ENCODE peak calls at places on chromosomes 4 and X, in five cellular contexts. Y is fibroblast of lung, I is progenitor cell of endocrine pancreas, E is choroid plexus epithelial cell, D is B cell. Z is an unnamed sample.
A peak's percentile ranks its signal among the peaks of the same experiment; 100 is the strongest.

GRCh38 chrX:13622565-13622964 is 30.4 kb upstream of the TCEANC start:
- DNase-seq in Y (no peak), I (no peak), E (peak; percentile 16), D (no peak), Z (no peak)

GRCh38 chr4:80463509-80463908 is 128.0 kb downstream of the CFAP299 start:
- DNase-seq in Y (no peak), I (no peak), E (no peak), D (no peak), Z (no peak)

GRCh38 chrX:2572740-2573139 is 72.0 kb upstream of the DHRSX start:
- DNase-seq in Y (no peak), I (no peak), E (peak; percentile 80), D (no peak), Z (no peak)

GRCh38 chr4:24722026-24722568 is 73.3 kb upstream of the SOD3 start:
- DNase-seq in Y (no peak), I (no peak), E (no peak), D (no peak), Z (no peak)

GRCh38 chr4:144611850-144612249 is 34.1 kb upstream of the HHIP start:
- DNase-seq in Y (peak; percentile 23), I (no peak), E (peak; percentile 55), D (no peak), Z (no peak)

GRCh38 chrX:136546369-136546768 is 14.4 kb downstream of the VGLL1 start:
- DNase-seq in Y (no peak), I (no peak), E (no peak), D (no peak), Z (no peak)

GRCh38 chrX:17758382-17758781 is 21.1 kb downstream of the SCML1 start:
- DNase-seq in Y (no peak), I (no peak), E (no peak), D (no peak), Z (no peak)

GRCh38 chrX:71958281-71958675 is 47.6 kb downstream of the NHSL2 start:
- DNase-seq in Y (no peak), I (no peak), E (no peak), D (no peak), Z (no peak)

GRCh38 chrX:41084360-41085104 is 713 bp upstream of the USP9X start:
- DNase-seq in Y (peak; percentile 95), I (peak; percentile 96), E (peak; percentile 97), D (peak; percentile 85), Z (peak; percentile 88)

GRCh38 chrX:137424679-137425078 is 141.2 kb upstream of the ZIC3 start:
- DNase-seq in Y (no peak), I (no peak), E (no peak), D (no peak), Z (no peak)

GRCh38 chr4:189769131-189769530 is 171.5 kb upstream of the FRG1 start:
- DNase-seq in Y (no peak), I (no peak), E (no peak), D (no peak), Z (no peak)

GRCh38 chrX:53831662-53832635 is 145.4 kb upstream of the HUWE1 start:
- DNase-seq in Y (peak; percentile 21), I (no peak), E (peak; percentile 53), D (peak; percentile 30), Z (no peak)

GRCh38 chr4:147550626-147551250 is 66.5 kb upstream of the TMEM184C start:
- DNase-seq in Y (peak; percentile 88), I (no peak), E (peak; percentile 81), D (no peak), Z (no peak)

GRCh38 chr4:107183155-107183774 is 147.2 kb upstream of the DKK2 start:
- DNase-seq in Y (peak; percentile 72), I (no peak), E (peak; percentile 85), D (no peak), Z (no peak)

GRCh38 chr4:9792381-9792780 is 10.9 kb downstream of the DRD5 start:
- DNase-seq in Y (no peak), I (no peak), E (no peak), D (no peak), Z (no peak)

GRCh38 chrX:37468111-37468739 is 103.2 kb upstream of the LANCL3 start:
- DNase-seq in Y (no peak), I (no peak), E (no peak), D (no peak), Z (no peak)

GRCh38 chrX:50615570-50616158 is 145.0 kb upstream of the DGKK start:
- DNase-seq in Y (no peak), I (no peak), E (no peak), D (no peak), Z (no peak)

GRCh38 chr4:18203936-18204335 is 182.4 kb upstream of the LCORL start:
- DNase-seq in Y (no peak), I (no peak), E (no peak), D (no peak), Z (no peak)

GRCh38 chrX:110748256-110748811 is 47.3 kb downstream of the CHRDL1 start:
- DNase-seq in Y (no peak), I (no peak), E (no peak), D (no peak), Z (no peak)

GRCh38 chr4:40630335-40631021 is 814 bp upstream of the RBM47 start:
- DNase-seq in Y (no peak), I (peak; percentile 44), E (no peak), D (peak; percentile 65), Z (peak; percentile 23)

GRCh38 chr4:3307060-3307459 is 14.2 kb downstream of the RGS12 start:
- DNase-seq in Y (no peak), I (no peak), E (no peak), D (no peak), Z (no peak)

GRCh38 chr4:1564535-1565375 is 119.4 kb downstream of the FAM53A start:
- DNase-seq in Y (no peak), I (no peak), E (no peak), D (no peak), Z (no peak)

GRCh38 chrX:150506020-150506419 is 62.4 kb upstream of the MTM1 start:
- DNase-seq in Y (no peak), I (no peak), E (no peak), D (no peak), Z (no peak)

GRCh38 chrX:150502979-150503897 is 65.2 kb upstream of the MTM1 start:
- DNase-seq in Y (no peak), I (no peak), E (no peak), D (no peak), Z (no peak)

GRCh38 chrX:150506486-150506885 is 61.9 kb upstream of the MTM1 start:
- DNase-seq in Y (no peak), I (no peak), E (no peak), D (no peak), Z (no peak)

GRCh38 chrX:150503898-150504219 is 64.6 kb upstream of the MTM1 start:
- DNase-seq in Y (no peak), I (no peak), E (no peak), D (no peak), Z (no peak)

DNA sequence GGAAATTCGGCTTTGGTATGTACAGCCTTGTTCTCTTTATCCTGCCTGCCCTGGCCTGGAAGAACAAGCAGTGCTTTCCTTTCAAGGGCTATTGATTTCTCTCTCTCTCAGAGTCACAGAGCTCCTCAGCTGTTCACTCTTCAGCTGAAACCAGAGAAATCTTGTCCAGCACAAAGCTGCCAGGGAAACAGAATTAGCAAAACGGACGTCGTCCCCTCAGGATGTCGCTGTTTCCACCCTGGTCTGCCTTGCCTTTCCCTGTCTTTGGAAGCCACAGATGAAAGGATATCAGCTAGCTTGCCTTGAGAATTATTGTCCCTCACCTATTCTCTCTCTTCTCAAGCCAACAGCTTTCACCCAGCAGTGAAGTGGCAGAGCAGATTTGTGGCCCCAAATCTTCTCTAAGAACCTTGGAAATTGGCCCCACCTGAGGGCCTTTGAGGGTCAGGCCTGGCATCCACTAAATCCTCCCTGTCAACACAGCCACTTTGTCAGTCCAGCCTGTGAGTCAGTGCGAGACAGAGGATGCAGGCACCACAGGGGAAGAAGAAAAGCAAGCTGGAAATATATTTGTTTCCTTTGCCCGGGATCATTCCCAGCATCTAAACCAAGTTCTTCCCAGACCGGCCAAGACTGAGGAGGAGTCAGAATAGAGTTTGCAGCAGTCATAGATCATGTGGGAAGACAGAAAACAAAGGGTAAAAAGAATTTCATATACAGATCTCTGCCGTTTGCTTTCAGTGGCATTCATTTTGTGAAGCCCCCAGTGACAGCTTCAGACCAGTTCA is 63.8 kb upstream of the MTM1 start:
- DNase-seq in Y (no peak), I (no peak), E (no peak), D (no peak), Z (no peak)
- TF ChIP-seq CTCF in Y (no peak), I (no peak), E (no peak), D (no peak), Z (no peak)

DNA sequence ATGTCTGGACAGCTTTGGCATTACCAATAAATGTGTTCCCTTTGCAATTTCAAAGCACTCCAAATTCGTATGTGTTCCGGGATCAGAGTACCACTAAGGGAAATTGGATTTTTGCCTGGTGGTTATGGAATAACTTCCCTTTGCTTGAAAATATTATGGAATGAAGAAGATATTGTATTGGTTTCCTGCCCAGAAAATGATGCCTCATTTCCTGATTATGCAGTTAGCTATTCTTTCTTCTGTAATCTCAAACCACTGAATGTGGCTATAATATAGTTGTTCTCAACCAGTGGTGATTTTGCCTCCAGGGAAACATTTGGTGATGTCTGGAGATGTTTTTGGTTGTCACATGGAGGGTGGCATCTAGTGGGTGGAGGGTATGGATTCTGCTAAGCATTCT is 142.9 kb downstream of the PCDH7 start:
- DNase-seq in Y (peak; percentile 81), I (no peak), E (peak; percentile 40), D (no peak), Z (no peak)
- TF ChIP-seq CTCF in Y (no peak), I (no peak), E (no peak), D (no peak), Z (no peak)

DNA sequence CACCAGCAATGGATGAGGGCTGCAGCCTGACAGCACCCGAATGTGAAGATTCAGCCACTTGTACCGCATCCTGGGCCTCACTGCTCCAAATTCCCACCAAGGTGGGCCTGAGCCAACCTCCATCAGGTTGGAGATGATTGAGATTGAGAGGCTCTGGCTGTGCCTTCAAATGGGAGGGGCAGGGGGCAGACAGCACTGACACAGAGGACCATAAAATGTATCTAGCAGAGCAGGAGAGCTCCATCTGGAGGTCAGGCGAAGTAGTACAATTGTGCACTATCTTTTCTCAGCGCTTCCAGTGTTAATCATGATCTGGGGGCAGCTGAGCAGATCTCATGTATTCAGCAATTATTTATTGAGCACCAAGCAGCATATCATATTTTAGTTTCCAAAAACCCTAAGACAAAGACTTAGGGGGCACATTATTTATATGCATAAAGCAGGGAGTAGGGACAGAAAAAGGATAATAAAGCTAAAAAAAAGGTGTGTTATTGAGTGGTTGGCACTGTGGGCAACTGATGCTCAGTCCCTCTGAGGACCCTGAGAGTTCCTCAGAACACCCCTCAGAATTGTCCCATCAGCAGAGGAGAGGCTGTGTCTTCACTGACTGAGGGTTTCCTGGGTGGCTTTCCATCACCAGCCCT is 31.6 kb upstream of the C1QTNF7 start:
- DNase-seq in Y (peak; percentile 62), I (no peak), E (peak; percentile 77), D (peak; percentile 38), Z (no peak)
- TF ChIP-seq CTCF in Y (peak; percentile 61), I (peak; percentile 72), E (peak; percentile 83), D (peak; percentile 91), Z (peak; percentile 53)

DNA sequence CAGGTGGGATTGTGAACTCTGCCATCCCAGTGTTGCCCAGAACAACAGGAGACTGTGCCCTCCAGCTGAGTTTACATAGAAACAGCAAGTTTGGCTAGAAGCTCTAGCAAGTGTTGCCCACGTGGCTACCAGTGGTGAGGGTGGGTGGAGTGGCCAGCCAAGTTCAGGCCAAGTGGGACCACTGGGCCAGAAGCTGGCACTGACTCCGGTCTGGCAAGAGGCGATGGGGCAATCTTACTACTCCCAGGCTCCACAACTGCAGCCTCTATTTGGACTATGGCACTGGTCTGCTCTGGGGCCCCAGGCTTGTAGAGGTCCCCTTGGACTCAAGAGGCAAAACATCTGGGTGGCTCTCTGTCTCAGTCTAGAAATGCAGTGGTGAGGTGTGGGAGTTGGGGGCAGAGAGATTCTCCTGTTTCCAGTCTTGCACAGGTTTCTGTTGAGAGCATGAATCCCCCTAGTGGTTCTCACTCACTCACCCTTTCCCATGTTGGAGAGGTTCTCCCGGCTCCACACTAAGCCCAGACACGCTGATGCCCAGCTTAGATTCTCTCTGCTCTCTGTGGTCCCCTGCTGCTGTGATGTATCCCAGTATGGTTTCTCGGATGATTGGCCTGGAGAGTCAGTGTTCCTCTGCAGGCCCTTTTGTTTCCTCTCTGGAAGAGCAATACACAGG is 615.3 kb downstream of the PDHA2 start:
- DNase-seq in Y (no peak), I (no peak), E (no peak), D (no peak), Z (no peak)
- TF ChIP-seq CTCF in Y (no peak), I (no peak), E (no peak), D (no peak), Z (no peak)

Z was measured in mesothelial cell of epicardium.